ENCODE peak calls at places on chromosomes 1 and 21, in nine cellular contexts. L is endothelial cell, K is NB4, F is tibial nerve, W is retinal pigment epithelial cell, J is GM13976, S is osteocyte, N is Panc1, H is hepatocyte. P is an unnamed sample.

GRCh38 chr21:41777934-41778815 is 11.3 kb upstream of the RIPK4 start:
- DNase-seq in L (peak), K (peak), F (peak), W (peak), J (no peak), S (peak), N (no peak), H (peak), P (peak)

GRCh38 chr1:152110860-152111514 is 4.3 kb downstream of the TCHH start:
- DNase-seq in L (peak), K (peak), F (no peak), W (no peak), J (peak), S (peak), N (no peak), H (peak), P (no peak)

GRCh38 chr1:203048555-203049051 is 22.3 kb downstream of the PPFIA4 start:
- DNase-seq in L (peak), K (no peak), F (no peak), W (no peak), J (no peak), S (no peak), N (no peak), H (peak), P (no peak)

GRCh38 chr1:160030657-160031367 is 978 bp downstream of the PIGM start:
- DNase-seq in L (peak), K (peak), F (no peak), W (no peak), J (peak), S (peak), N (no peak), H (peak), P (no peak)

GRCh38 chr1:8790987-8791386 is 26.5 kb downstream of the RERE start:
- DNase-seq in L (no peak), K (no peak), F (no peak), W (no peak), J (no peak), S (no peak), N (no peak), H (no peak), P (no peak)

GRCh38 chr1:19067187-19067911 is 110.9 kb upstream of the IFFO2 start:
- DNase-seq in L (peak), K (no peak), F (no peak), W (no peak), J (no peak), S (no peak), N (no peak), H (no peak), P (no peak)

GRCh38 chr1:9875636-9876000 is 34.5 kb downstream of the CTNNBIP1 start:
- DNase-seq in L (no peak), K (no peak), F (no peak), W (no peak), J (no peak), S (no peak), N (no peak), H (no peak), P (no peak)

GRCh38 chr21:21688877-21689276 is 690.7 kb downstream of the NCAM2 start:
- DNase-seq in L (peak), K (peak), F (no peak), W (no peak), J (no peak), S (no peak), N (no peak), H (peak), P (no peak)

GRCh38 chr21:29005696-29006095 is 13.0 kb upstream of the LTN1 start:
- DNase-seq in L (no peak), K (peak), F (no peak), W (no peak), J (no peak), S (no peak), N (no peak), H (no peak), P (no peak)

GRCh38 chr1:163528710-163529348 is 207.1 kb downstream of the NUF2 start:
- DNase-seq in L (peak), K (peak), F (no peak), W (no peak), J (peak), S (no peak), N (peak), H (peak), P (no peak)

GRCh38 chr1:55337801-55338447 is 122.8 kb upstream of the USP24 start:
- DNase-seq in L (peak), K (peak), F (no peak), W (peak), J (peak), S (no peak), N (no peak), H (peak), P (peak)
- TF ChIP-seq CTCF in L (peak), K (peak), F (no peak), W (peak), J (peak), S (peak), N (no peak), H (peak), P (no peak)

DNA sequence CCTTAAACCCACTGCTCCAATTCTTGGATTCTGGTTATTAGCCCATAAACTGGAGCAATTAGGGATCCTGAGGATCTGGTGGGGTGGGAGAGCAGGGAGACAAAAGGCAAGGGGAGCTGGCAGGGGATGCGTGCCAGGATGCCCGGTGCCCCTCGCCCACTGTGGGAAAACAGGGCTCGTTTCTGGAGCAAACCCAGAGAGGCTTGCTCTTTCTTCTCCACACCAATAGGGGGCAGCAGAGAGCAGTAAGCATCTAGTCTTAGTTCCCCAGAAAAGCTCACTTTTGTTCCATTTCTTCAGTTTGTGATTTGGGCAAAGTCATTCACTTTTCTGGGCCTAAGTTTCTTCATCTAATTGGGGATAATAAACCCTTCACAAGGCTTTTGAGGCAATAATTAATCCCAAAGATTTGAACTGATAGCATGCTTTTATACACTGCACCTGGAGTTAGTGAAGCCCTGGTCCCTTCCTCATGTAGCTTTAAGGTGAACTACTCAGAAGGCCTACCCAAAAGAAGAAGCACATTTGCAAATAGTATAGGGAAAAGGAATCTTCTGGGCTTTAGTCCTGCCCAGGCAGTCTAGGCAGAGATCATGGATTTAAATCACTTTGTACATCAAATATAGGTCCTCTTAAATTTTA is 160.6 kb upstream of the USP24 start:
- DNase-seq in L (peak), K (peak), F (peak), W (no peak), J (peak), S (no peak), N (peak), H (peak), P (no peak)
- TF ChIP-seq CTCF in L (peak), K (peak), F (peak), W (peak), J (peak), S (peak), N (peak), H (peak), P (peak)

GRCh38 chr1:233299450-233299849 is 3.9 kb upstream of the PCNX2 start:
- DNase-seq in L (no peak), K (no peak), F (no peak), W (no peak), J (no peak), S (no peak), N (no peak), H (no peak), P (no peak)
- TF ChIP-seq CTCF in L (no peak), K (no peak), F (no peak), W (no peak), J (no peak), S (no peak), N (no peak), H (no peak), P (no peak)

GRCh38 chr1:41779350-41779749 is 139.4 kb downstream of the HIVEP3 start:
- DNase-seq in L (no peak), K (peak), F (no peak), W (no peak), J (no peak), S (no peak), N (no peak), H (no peak), P (no peak)
- TF ChIP-seq CTCF in L (no peak), K (peak), F (no peak), W (peak), J (no peak), S (peak), N (no peak), H (no peak), P (no peak)

P was measured in coronary artery.